ENCODE peak calls at places on chromosomes 11 and 22, in five cellular contexts. Y is neural crest cell, R is body of pancreas, D is fibroblast of the aortic adventitia, X is HFFc6. M is an unnamed sample.

GRCh38 chr11:94851864-94852581 is 83.9 kb downstream of the AMOTL1 start:
- DNase-seq in D (no peak), X (no peak), Y (no peak), R (no peak), M (no peak)

GRCh38 chr11:63846897-63847296 is 8.0 kb downstream of the MARK2 start:
- DNase-seq in D (no peak), X (no peak), R (no peak), Y (no peak), M (no peak)

GRCh38 chr11:64561984-64562722 is 28.9 kb upstream of the SLC22A12 start:
- DNase-seq in X (no peak), R (no peak), Y (no peak), D (no peak), M (no peak)

GRCh38 chr22:29750559-29750958 is 16.2 kb downstream of the ZMAT5 start:
- DNase-seq in R (peak; percentile 31), D (no peak), Y (no peak), X (no peak), M (no peak)

GRCh38 chr22:35977136-35977535 is 51.5 kb downstream of the RBFOX2 start:
- DNase-seq in Y (no peak), X (peak; percentile 64), R (no peak), D (peak; percentile 38), M (no peak)

GRCh38 chr11:69657911-69658605 is 17.1 kb downstream of the LTO1 start:
- DNase-seq in D (no peak), Y (peak; percentile 66), X (no peak), R (peak; percentile 5), M (peak; percentile 62)

GRCh38 chr22:49158741-49159564 is 668.7 kb downstream of the BRD1 start:
- DNase-seq in R (no peak), X (no peak), D (no peak), Y (no peak), M (no peak)

GRCh38 chr22:35343664-35344550 is 37.0 kb upstream of the HMOX1 start:
- DNase-seq in R (no peak), Y (no peak), X (no peak), D (no peak), M (no peak)

GRCh38 chr22:34966980-34967379 is 99.0 kb upstream of the ISX start:
- DNase-seq in Y (no peak), X (no peak), D (no peak), R (no peak), M (no peak)

GRCh38 chr11:11538277-11538960 is 83.4 kb downstream of the GALNT18 start:
- DNase-seq in X (no peak), R (peak; percentile 36), Y (no peak), D (no peak), M (no peak)

GRCh38 chr22:28442951-28443876 is 236.4 kb downstream of the TTC28 start:
- DNase-seq in X (peak; percentile 66), Y (peak; percentile 29), R (peak; percentile 79), D (peak; percentile 80), M (peak; percentile 45)

GRCh38 chr11:64885367-64886286 is 7.2 kb upstream of the EHD1 start:
- DNase-seq in Y (no peak), X (no peak), R (no peak), D (peak; percentile 82), M (no peak)

GRCh38 chr11:66219846-66220565 is 48.4 kb upstream of the RAB1B start:
- DNase-seq in R (no peak), D (no peak), Y (no peak), X (no peak), M (no peak)

GRCh38 chr11:107769189-107769588 is 57.3 kb upstream of the SLN start:
- DNase-seq in Y (no peak), D (peak; percentile 44), X (peak; percentile 80), R (no peak), M (no peak)

GRCh38 chr22:41857160-41857859 is 24.4 kb downstream of the SREBF2 start:
- DNase-seq in Y (peak; percentile 33), X (peak; percentile 61), D (peak; percentile 61), R (peak; percentile 40), M (peak; percentile 62)

GRCh38 chr11:8321876-8322275 is 58.2 kb upstream of the LMO1 start:
- DNase-seq in Y (no peak), R (no peak), D (no peak), X (no peak), M (no peak)

GRCh38 chr11:74671520-74672196 is 59.6 kb downstream of the CHRDL2 start:
- DNase-seq in R (no peak), X (peak; percentile 39), Y (no peak), D (peak; percentile 53), M (no peak)

GRCh38 chr22:40741116-40741515 is 61.8 kb downstream of the MCHR1 start:
- DNase-seq in R (no peak), D (no peak), Y (no peak), X (no peak), M (no peak)

GRCh38 chr22:30235687-30236170 is 10.8 kb downstream of the LIF start:
- DNase-seq in R (peak; percentile 42), X (peak; percentile 44), D (peak; percentile 57), Y (no peak), M (no peak)

GRCh38 chr22:31122532-31123291 is at the start of gene INPP5J:
- DNase-seq in X (no peak), Y (peak; percentile 41), R (peak; percentile 79), D (peak; percentile 37), M (peak; percentile 61)

DNA sequence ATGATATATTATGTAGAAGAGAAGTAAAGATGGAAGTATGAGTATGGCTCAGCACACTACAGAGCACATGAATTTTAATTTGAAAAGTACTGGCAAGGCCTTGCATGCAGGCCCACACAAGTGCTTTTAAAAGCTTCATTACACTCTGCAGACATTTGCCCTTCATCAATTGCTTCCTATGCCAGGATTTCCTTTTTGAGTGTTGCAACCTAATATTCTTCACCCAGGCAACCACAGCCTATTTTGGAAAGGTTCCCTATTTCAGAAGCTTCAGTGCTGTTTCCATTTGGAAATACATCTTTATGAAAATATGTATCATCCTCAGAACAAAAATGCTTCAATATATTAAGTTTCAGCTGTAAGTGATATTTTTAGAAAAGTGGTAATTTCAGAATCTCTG is 81.2 kb downstream of the LARGE2 start:
- DNase-seq in X (no peak), R (no peak), D (peak; percentile 66), Y (no peak), M (no peak)
- TF ChIP-seq CTCF in X (no peak), R (no peak), D (no peak), Y (no peak), M (no peak)

GRCh38 chr11:27497911-27498310 is 8.7 kb downstream of the LIN7C start:
- DNase-seq in Y (no peak), X (no peak), D (no peak), R (no peak), M (no peak)

GRCh38 chr11:27501102-27501501 is 5.5 kb downstream of the LIN7C start:
- DNase-seq in R (no peak), X (no peak), D (no peak), Y (no peak), M (no peak)

GRCh38 chr11:27495710-27496300 is 10.8 kb downstream of the LIN7C start:
- DNase-seq in X (no peak), Y (no peak), R (no peak), D (no peak), M (no peak)

GRCh38 chr11:27496461-27496860 is 10.1 kb downstream of the LIN7C start:
- DNase-seq in Y (no peak), D (peak; percentile 51), R (no peak), X (no peak), M (no peak)

GRCh38 chr11:27497284-27497866 is 9.2 kb downstream of the LIN7C start:
- DNase-seq in D (peak; percentile 44), X (peak; percentile 19), R (no peak), Y (no peak), M (no peak)
- TF ChIP-seq CTCF in D (peak; percentile 47), X (peak; percentile 77), R (peak; percentile 45), Y (peak; percentile 69), M (peak; percentile 42)

DNA sequence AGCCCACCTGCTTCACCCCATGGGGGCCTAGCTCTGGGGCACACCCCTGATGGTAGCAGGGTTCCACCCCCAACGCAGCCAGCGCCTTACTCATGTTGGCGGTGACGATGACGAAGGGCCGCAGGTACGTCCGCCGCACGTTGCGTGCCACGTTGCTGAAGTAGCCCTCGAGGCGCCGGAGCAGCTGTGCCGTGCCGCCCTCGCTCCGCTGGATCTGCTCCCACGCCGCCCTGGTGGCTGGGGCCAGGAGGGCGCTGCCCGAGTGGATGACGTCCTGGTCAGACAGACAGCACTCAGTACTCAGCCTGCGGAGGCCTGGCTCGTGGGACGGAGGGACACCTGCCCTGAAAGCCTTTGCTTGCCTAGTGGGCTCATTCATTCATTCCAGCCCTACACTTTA is 50.8 kb downstream of the TRMU start:
- DNase-seq in Y (no peak), D (no peak), X (no peak), R (no peak), M (no peak)
- TF ChIP-seq CTCF in Y (peak; percentile 26), D (peak; percentile 12), X (peak; percentile 52), R (no peak), M (no peak)

DNA sequence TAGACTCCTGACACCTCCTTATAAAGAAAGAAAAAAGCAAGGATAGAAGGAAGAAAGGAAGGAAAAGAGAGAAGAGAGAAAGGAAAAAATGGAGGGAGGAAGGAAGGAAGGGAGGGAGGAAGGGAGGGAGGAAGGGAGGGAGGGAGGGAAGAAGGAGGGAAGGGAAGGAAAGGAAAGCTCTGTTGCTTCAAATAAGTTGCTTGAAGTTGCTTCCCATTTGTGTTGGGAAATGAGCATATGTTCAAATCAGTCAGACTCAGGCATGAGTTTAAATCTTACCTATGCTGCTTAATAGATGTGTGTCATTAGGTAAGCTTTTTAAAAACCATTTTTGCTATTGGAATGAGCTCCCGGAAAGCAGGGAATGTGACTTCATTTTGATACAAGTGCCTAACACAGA is 6.6 kb upstream of the GAS2 start:
- DNase-seq in X (no peak), D (no peak), Y (no peak), R (no peak), M (no peak)
- TF ChIP-seq CTCF in X (no peak), D (no peak), Y (no peak), R (no peak), M (no peak)

GRCh38 chr11:119101367-119101758 is 290 bp downstream of the DPAGT1 start:
- DNase-seq in Y (no peak), X (no peak), R (no peak), D (no peak), M (peak; percentile 50)

GRCh38 chr11:119099707-119100106 is 1.9 kb downstream of the DPAGT1 start:
- DNase-seq in D (no peak), X (no peak), R (no peak), Y (no peak), M (no peak)

GRCh38 chr11:119100960-119101349 is 698 bp downstream of the DPAGT1 start:
- DNase-seq in D (no peak), X (no peak), R (no peak), Y (no peak), M (no peak)

GRCh38 chr11:119101759-119102423 is at the start of gene DPAGT1:
- DNase-seq in Y (peak; percentile 76), X (peak; percentile 97), R (peak; percentile 94), D (peak; percentile 99), M (peak; percentile 81)

DNA sequence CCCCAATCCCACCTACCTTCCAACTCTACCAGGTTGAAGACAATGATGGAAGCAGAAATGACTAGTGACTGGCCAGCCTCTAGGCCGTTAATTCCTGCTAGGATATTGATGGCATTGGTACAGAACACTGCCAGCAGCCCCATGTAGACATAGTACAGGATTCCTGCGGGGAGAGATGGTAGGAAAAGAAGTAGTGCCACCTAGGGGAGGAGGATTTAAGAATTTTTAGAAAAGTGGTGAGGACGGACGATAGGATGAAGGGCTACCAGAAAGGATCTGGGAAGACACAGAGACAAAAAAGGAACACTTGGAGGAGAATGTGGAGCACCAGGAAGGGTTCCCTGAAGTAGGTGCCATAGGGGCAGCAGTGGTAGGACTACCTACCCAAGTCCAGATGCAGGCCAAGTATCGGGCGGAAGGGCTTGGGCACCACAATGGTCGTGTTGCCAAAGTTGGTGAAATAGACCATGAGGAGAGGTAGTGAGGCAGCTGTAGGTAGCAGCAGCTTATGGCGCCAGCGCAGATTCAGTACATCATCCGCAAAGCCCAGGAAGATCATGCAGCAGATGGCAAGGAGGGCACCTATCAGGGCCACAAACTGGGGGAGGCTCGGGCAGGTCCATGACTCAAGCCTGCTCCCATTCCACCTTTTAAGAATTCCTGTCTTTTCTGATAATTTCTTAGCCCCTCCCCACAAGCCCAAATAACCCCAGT is 1.2 kb downstream of the DPAGT1 start:
- DNase-seq in X (peak; percentile 52), Y (no peak), D (peak; percentile 67), R (peak; percentile 32), M (no peak)
- TF ChIP-seq CTCF in X (peak; percentile 72), Y (peak; percentile 50), D (peak; percentile 53), R (peak; percentile 53), M (peak; percentile 28)

M was measured in nephron progenitor cell.